ENCODE peak calls at places on chromosomes 13 and 19, in four cellular contexts. E is Jurkat, Clone E6-1; W is HTR-8/SVneo; A is Calu3. Y is an unnamed sample.

GRCh38 chr19:10120538-10121198 is 969 bp upstream of the EIF3G start:
- DNase-seq in E (no peak), W (peak; percentile 28), A (no peak), Y (peak; percentile 93)

GRCh38 chr13:59906413-59907027 is 257.2 kb downstream of the DIAPH3 start:
- DNase-seq in E (peak; percentile 9), W (peak; percentile 7), A (peak; percentile 2), Y (peak; percentile 39)

GRCh38 chr19:45607071-45608029 is 5.3 kb upstream of the GPR4 start:
- DNase-seq in E (no peak), W (peak; percentile 75), A (peak; percentile 84), Y (peak; percentile 52)

GRCh38 chr19:47436712-47437401 is 17.5 kb upstream of the MEIS3 start:
- DNase-seq in E (peak; percentile 67), W (no peak), A (peak; percentile 92), Y (peak; percentile 24)

GRCh38 chr19:45406165-45406956 is at the start of gene POLR1G:
- DNase-seq in E (peak; percentile 87), W (peak; percentile 89), A (peak; percentile 87), Y (peak; percentile 69)

GRCh38 chr19:17490411-17490810 is 20.1 kb downstream of the SLC27A1 start:
- DNase-seq in E (no peak), W (no peak), A (no peak), Y (no peak)

GRCh38 chr19:18895828-18896341 is at the start of gene CERS1:
- DNase-seq in E (no peak), W (peak; percentile 59), A (no peak), Y (no peak)

GRCh38 chr19:49560358-49560900 is 19.9 kb downstream of the NOSIP start:
- DNase-seq in E (no peak), W (no peak), A (no peak), Y (no peak)

GRCh38 chr13:25679154-25679553 is 307.4 kb downstream of the ATP8A2 start:
- DNase-seq in E (no peak), W (no peak), A (no peak), Y (no peak)

GRCh38 chr19:55189424-55189823 is 9.3 kb upstream of the SYT5 start:
- DNase-seq in E (no peak), W (peak; percentile 96), A (no peak), Y (peak; percentile 92)

GRCh38 chr13:33193428-33193974 is 92.1 kb downstream of the STARD13 start:
- DNase-seq in E (no peak), W (no peak), A (no peak), Y (no peak)

GRCh38 chr13:114339779-114340534 is 25.7 kb downstream of the CHAMP1 start:
- DNase-seq in E (peak; percentile 60), W (no peak), A (peak; percentile 20), Y (peak; percentile 75)